ENCODE peak calls at places on chromosomes 16 and 17, in ten cellular contexts. H, D, K, Z, N, G, R, Y, O and J are unnamed samples.

GRCh38 chr16:72819345-72819744 is 228.6 kb downstream of the ZFHX3 start:
- DNase-seq in H (peak; percentile 37), D (peak; percentile 45), K (peak; percentile 81), Z (no peak), N (peak; percentile 75), G (no peak), R (peak; percentile 86), Y (no peak), O (no peak), J (peak; percentile 28)

GRCh38 chr17:83195330-83196087 is 116.1 kb downstream of the METRNL start:
- DNase-seq in H (no peak), D (peak; percentile 55), K (no peak), Z (no peak), N (no peak), G (no peak), R (peak; percentile 93), Y (no peak), O (no peak), J (no peak)

GRCh38 chr16:2507052-2507678 is 6.6 kb upstream of the ATP6V0C start:
- DNase-seq in H (no peak), D (no peak), K (no peak), Z (no peak), N (no peak), G (peak; percentile 65), R (no peak), Y (no peak), O (no peak), J (no peak)

GRCh38 chr16:56912746-56913703 is 18.9 kb upstream of the HERPUD1 start:
- DNase-seq in H (peak; percentile 83), D (peak; percentile 71), K (peak; percentile 61), Z (no peak), N (no peak), G (no peak), R (peak; percentile 87), Y (no peak), O (no peak), J (peak; percentile 54)

GRCh38 chr16:24748242-24748641 is 18.8 kb downstream of the TNRC6A start:
- DNase-seq in H (peak; percentile 35), D (peak; percentile 94), K (peak; percentile 95), Z (no peak), N (peak; percentile 80), G (no peak), R (peak; percentile 93), Y (no peak), O (peak; percentile 58), J (peak; percentile 88)

GRCh38 chr17:39002991-39003715 is 36.0 kb upstream of the FBXO47 start:
- DNase-seq in H (no peak), D (peak; percentile 56), K (peak; percentile 41), Z (no peak), N (no peak), G (no peak), R (peak; percentile 95), Y (no peak), O (peak; percentile 87), J (no peak)

GRCh38 chr17:3534881-3535252 is 22.7 kb downstream of the TRPV3 start:
- DNase-seq in H (no peak), D (peak; percentile 50), K (no peak), Z (no peak), N (peak; percentile 58), G (no peak), R (peak; percentile 64), Y (peak; percentile 90), O (no peak), J (no peak)

GRCh38 chr16:77238593-77238992 is 39.4 kb downstream of the SYCE1L start:
- DNase-seq in H (peak; percentile 57), D (no peak), K (no peak), Z (no peak), N (peak; percentile 42), G (no peak), R (no peak), Y (no peak), O (no peak), J (peak; percentile 27)

GRCh38 chr17:59848778-59849177 is 44.0 kb downstream of the TUBD1 start:
- DNase-seq in H (no peak), D (peak; percentile 94), K (no peak), Z (no peak), N (peak; percentile 21), G (peak; percentile 49), R (peak; percentile 60), Y (no peak), O (no peak), J (peak; percentile 48)

GRCh38 chr17:10513284-10514067 is 4.9 kb downstream of the MYH1 start:
- DNase-seq in H (no peak), D (no peak), K (peak; percentile 0), Z (no peak), N (no peak), G (no peak), R (peak; percentile 38), Y (no peak), O (no peak), J (no peak)

GRCh38 chr16:67395458-67396158 is 2.3 kb upstream of the TPPP3 start:
- DNase-seq in H (no peak), D (no peak), K (no peak), Z (no peak), N (no peak), G (no peak), R (peak; percentile 45), Y (no peak), O (no peak), J (peak; percentile 57)

DNA sequence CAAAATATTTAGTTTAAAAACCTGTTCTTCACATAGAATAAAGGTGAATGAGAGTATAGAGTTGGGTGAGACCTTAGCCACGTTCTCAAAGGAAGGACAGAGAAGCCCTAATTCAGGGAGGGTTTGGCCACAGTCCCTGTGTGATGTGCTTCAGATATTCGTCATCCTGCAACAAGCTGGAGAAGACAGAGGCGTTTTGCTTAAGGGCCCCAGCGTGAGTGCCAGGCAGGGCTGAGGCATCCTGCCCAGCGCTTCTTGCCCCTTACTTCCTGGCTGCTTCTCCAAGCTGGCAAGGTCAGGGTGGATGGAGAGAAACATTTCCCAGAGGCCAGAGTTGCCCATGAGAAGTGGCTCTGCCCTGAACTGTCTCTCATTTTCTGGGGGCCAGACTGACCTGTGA is 46.9 kb downstream of the AXIN2 start:
- DNase-seq in H (no peak), D (peak; percentile 11), K (peak; percentile 81), Z (no peak), N (no peak), G (no peak), R (peak; percentile 97), Y (no peak), O (no peak), J (peak; percentile 31)
- H2AFZ ChIP-seq in H (no peak overlapping the region), D (no peak overlapping the region), K (no peak overlapping the region), Z (no peak overlapping the region), N (no peak overlapping the region), G (no peak overlapping the region), R (peak overlapping the region; percentile 53), Y (no peak overlapping the region), O (no peak overlapping the region), J (no peak overlapping the region)

DNA sequence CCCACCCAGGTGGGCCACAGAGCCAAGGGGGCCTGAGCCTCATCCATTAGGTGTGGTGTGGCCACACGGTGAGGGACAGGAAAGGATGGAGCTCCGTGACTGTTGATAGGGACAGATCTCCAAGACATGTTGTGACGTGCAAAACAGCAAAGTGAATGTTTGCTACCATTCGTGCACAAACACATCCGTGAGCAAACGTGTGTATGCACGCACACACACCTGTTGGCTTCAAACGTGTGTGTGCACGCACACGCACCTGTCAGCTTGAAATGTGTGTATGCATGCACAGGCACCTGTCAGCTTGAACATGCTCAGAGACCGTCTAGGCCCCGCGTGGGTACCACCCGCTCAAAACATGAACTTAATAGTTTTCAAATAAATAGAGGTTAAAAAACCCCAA is 46.6 kb downstream of the ZDHHC7 start:
- DNase-seq in H (no peak), D (no peak), K (no peak), Z (no peak), N (no peak), G (no peak), R (no peak), Y (no peak), O (no peak), J (no peak)
- H3K79me2 ChIP-seq in H (peaks cover 5% of the 10 kb centered on the region), D (no peaks in the 10 kb centered on the region), K (no peaks in the 10 kb centered on the region), Z (no peaks in the 10 kb centered on the region), N (no peaks in the 10 kb centered on the region), G (no peaks in the 10 kb centered on the region), R (no peaks in the 10 kb centered on the region), Y (no peaks in the 10 kb centered on the region), O (no peaks in the 10 kb centered on the region), J (no peaks in the 10 kb centered on the region)

GRCh38 chr16:81003064-81003463 is 3.6 kb downstream of the CMC2 start:
- DNase-seq in H (no peak), D (no peak), K (no peak), Z (no peak), N (no peak), G (no peak), R (no peak), Y (no peak), O (no peak), J (no peak)

GRCh38 chr16:81005644-81006471 is 827 bp downstream of the CMC2 start:
- DNase-seq in H (no peak), D (peak; percentile 29), K (no peak), Z (no peak), N (peak; percentile 41), G (peak; percentile 10), R (peak; percentile 52), Y (no peak), O (peak; percentile 36), J (peak; percentile 15)

GRCh38 chr16:81006472-81007311 is at the start of the genes CENPN and CMC2:
- DNase-seq in H (peak; percentile 99), D (peak; percentile 99), K (peak; percentile 98), Z (peak; percentile 91), N (peak; percentile 93), G (peak; percentile 92), R (peak; percentile 100), Y (peak; percentile 98), O (peak; percentile 100), J (peak; percentile 98)

GRCh38 chr16:81003610-81004460 is 2.9 kb downstream of the CMC2 start:
- DNase-seq in H (no peak), D (peak; percentile 22), K (peak; percentile 26), Z (no peak), N (no peak), G (peak; percentile 15), R (peak; percentile 78), Y (no peak), O (no peak), J (peak; percentile 3)

GRCh38 chr16:81004646-81005353 is 1.9 kb downstream of the CMC2 start:
- DNase-seq in H (peak; percentile 95), D (peak; percentile 77), K (no peak), Z (peak; percentile 21), N (peak; percentile 77), G (peak; percentile 58), R (peak; percentile 80), Y (no peak), O (peak; percentile 77), J (peak; percentile 53)
- H3K9ac ChIP-seq in H (no peak overlapping the region), D (peak overlapping the region; percentile 44), K (peak overlapping the region; percentile 34), Z (peak overlapping the region; percentile 20), N (peak overlapping the region; percentile 96), G (peak overlapping the region; percentile 46), R (peak overlapping the region; percentile 45), Y (no peak overlapping the region), O (peak overlapping the region; percentile 91), J (peak overlapping the region; percentile 21)

DNA sequence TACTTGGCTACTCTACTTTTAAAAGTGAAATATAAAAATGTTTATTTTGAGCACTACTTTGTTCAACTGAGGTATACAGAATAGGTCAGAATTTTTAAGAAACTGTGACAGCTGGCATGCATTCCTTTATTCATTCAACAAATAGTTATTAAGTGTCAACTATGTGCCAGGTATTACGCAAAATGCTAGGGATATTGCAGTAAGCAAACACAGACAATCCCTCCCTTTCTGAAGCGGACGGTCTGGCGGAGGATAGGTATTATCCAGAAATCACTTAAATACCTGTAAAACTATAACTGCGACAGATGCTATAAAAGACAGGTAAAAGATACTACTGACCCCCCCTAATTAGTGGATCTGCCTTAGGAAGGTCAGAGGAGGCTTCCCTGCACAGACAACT is 26.1 kb downstream of the METTL16 start:
- DNase-seq in H (peak; percentile 87), D (peak; percentile 26), K (no peak), Z (no peak), N (peak; percentile 45), G (no peak), R (peak; percentile 13), Y (no peak), O (no peak), J (peak; percentile 32)
- H2AFZ ChIP-seq in H (no peak overlapping the region), D (no peak overlapping the region), K (no peak overlapping the region), Z (no peak overlapping the region), N (no peak overlapping the region), G (no peak overlapping the region), R (no peak overlapping the region), Y (no peak overlapping the region), O (no peak overlapping the region), J (peak overlapping the region; percentile 67)